ENCODE peak calls at places on chromosomes 7 and 10, in five cellular contexts. L is dorsolateral prefrontal cortex, U is NCI-H345, I is testis, K is skeletal muscle cell. B is an unnamed sample.

GRCh38 chr10:34719336-34719735 is 95.8 kb downstream of the PARD3 start:
- DNase-seq in K (no peak), L (no peak), I (no peak), U (no peak), B (no peak)

GRCh38 chr10:33217854-33218253 is 116.6 kb downstream of the NRP1 start:
- DNase-seq in L (no peak), K (no peak), U (no peak), I (no peak), B (peak)

GRCh38 chr10:78053201-78053868 is 19.7 kb downstream of the RPS24 start:
- DNase-seq in K (no peak), L (no peak), I (no peak), U (no peak), B (no peak)

GRCh38 chr7:155489158-155489840 is 31.4 kb downstream of the EN2 start:
- DNase-seq in U (no peak), I (no peak), L (no peak), K (no peak), B (no peak)

GRCh38 chr10:72834183-72834825 is 59.2 kb upstream of the OIT3 start:
- DNase-seq in K (no peak), U (peak), L (no peak), I (peak), B (peak)

GRCh38 chr10:129785536-129785981 is 178.5 kb downstream of the EBF3 start:
- DNase-seq in I (no peak), K (no peak), L (no peak), U (no peak), B (peak)

GRCh38 chr10:73931767-73932624 is 21.1 kb downstream of the PLAU start:
- DNase-seq in I (no peak), U (no peak), L (no peak), K (no peak), B (peak)

GRCh38 chr10:132875435-132875834 is 66.9 kb downstream of the CFAP46 start:
- DNase-seq in I (no peak), U (no peak), L (peak), K (no peak), B (no peak)

GRCh38 chr10:13049774-13050420 is 48.4 kb upstream of the CCDC3 start:
- DNase-seq in U (no peak), K (no peak), I (no peak), L (no peak), B (peak)

GRCh38 chr10:122577311-122577885 is 16.8 kb downstream of the DMBT1 start:
- DNase-seq in U (no peak), I (no peak), K (no peak), L (no peak), B (no peak)

GRCh38 chr7:78018541-78019456 is 220.2 kb downstream of the PHTF2 start:
- DNase-seq in I (peak), K (no peak), U (peak), L (no peak), B (peak)

GRCh38 chr7:81013036-81013435 is 94.2 kb upstream of the SEMA3C start:
- DNase-seq in K (peak), I (no peak), U (no peak), L (no peak), B (peak)

GRCh38 chr7:28230273-28230672 is 49.7 kb upstream of the JAZF1 start:
- DNase-seq in I (no peak), L (no peak), U (no peak), K (no peak), B (no peak)

GRCh38 chr10:18594574-18595156 is 56.7 kb downstream of the NSUN6 start:
- DNase-seq in I (no peak), L (no peak), U (no peak), K (no peak), B (peak)

GRCh38 chr10:17616403-17617030 is 657 bp downstream of the HACD1 start:
- DNase-seq in L (no peak), I (peak), U (no peak), K (no peak), B (peak)

GRCh38 chr7:157235357-157236018 is 96.8 kb downstream of the UBE3C start:
- DNase-seq in I (no peak), U (no peak), K (peak), L (no peak), B (no peak)

GRCh38 chr10:370222-370825 is 235.1 kb downstream of the ZMYND11 start:
- DNase-seq in K (no peak), L (no peak), I (no peak), U (no peak), B (no peak)

GRCh38 chr10:119480667-119481066 is 61.9 kb downstream of the RGS10 start:
- DNase-seq in U (no peak), K (no peak), L (no peak), I (no peak), B (peak)

GRCh38 chr10:114615600-114616007 is 42.5 kb downstream of the ABLIM1 start:
- DNase-seq in L (no peak), U (no peak), I (no peak), K (no peak), B (no peak)

GRCh38 chr10:86968271-86968993 is at the start of gene ADIRF:
- DNase-seq in L (no peak), I (no peak), U (no peak), K (no peak), B (peak)

GRCh38 chr10:98273454-98273850 is 5.5 kb upstream of the LOXL4 start:
- DNase-seq in K (no peak), I (no peak), U (no peak), L (no peak), B (no peak)

GRCh38 chr7:148191391-148192076 is 399.0 kb upstream of the C7orf33 start:
- DNase-seq in I (no peak), L (no peak), K (no peak), U (peak), B (peak)

GRCh38 chr10:184911-185310 is 49.7 kb downstream of the ZMYND11 start:
- DNase-seq in K (no peak), L (no peak), U (no peak), I (no peak), B (no peak)

GRCh38 chr10:113499066-113499465 is 53.8 kb upstream of the HABP2 start:
- DNase-seq in L (no peak), I (no peak), K (no peak), U (no peak), B (no peak)

GRCh38 chr7:133794490-133794889 is 332.6 kb upstream of the LRGUK start:
- DNase-seq in I (no peak), K (peak), L (no peak), U (peak), B (peak)

GRCh38 chr7:159010411-159010810 is 134.3 kb downstream of the VIPR2 start:
- DNase-seq in K (no peak), L (no peak), I (no peak), U (no peak), B (no peak)